ENCODE peak calls at places on chromosomes 11 and 22, in five cellular contexts. One of them, this sample, is unnamed.

GRCh38 chr11:66268953-66269906 is 791 bp downstream of the RAB1B start:
- DNase-seq in mesenchymal stem cell: peak
- DNase-seq in neuronal stem cell: no peak
- DNase-seq in H9: peak
- DNase-seq in mesendoderm: peak
- DNase-seq in this sample: peak

GRCh38 chr11:71372693-71373657 is 75.2 kb downstream of the DHCR7 start:
- DNase-seq in mesenchymal stem cell: peak
- DNase-seq in H9: no peak
- DNase-seq in neuronal stem cell: no peak
- DNase-seq in mesendoderm: peak
- DNase-seq in this sample: peak

GRCh38 chr22:45880091-45880651 is 96.8 kb downstream of the WNT7B start:
- DNase-seq in neuronal stem cell: no peak
- DNase-seq in mesendoderm: no peak
- DNase-seq in H9: peak
- DNase-seq in mesenchymal stem cell: no peak
- DNase-seq in this sample: no peak

GRCh38 chr22:33792837-33793236 is 127.4 kb downstream of the LARGE1 start:
- DNase-seq in neuronal stem cell: no peak
- DNase-seq in mesendoderm: no peak
- DNase-seq in H9: no peak
- DNase-seq in mesenchymal stem cell: peak
- DNase-seq in this sample: no peak

GRCh38 chr22:41022470-41023298 is 69.7 kb upstream of the EP300 start:
- DNase-seq in mesenchymal stem cell: peak
- DNase-seq in mesendoderm: peak
- DNase-seq in H9: peak
- DNase-seq in neuronal stem cell: peak
- DNase-seq in this sample: peak

GRCh38 chr11:124867700-124868099 is 2.5 kb downstream of the ROBO3 start:
- DNase-seq in mesenchymal stem cell: peak
- DNase-seq in neuronal stem cell: no peak
- DNase-seq in mesendoderm: peak
- DNase-seq in H9: peak
- DNase-seq in this sample: peak

GRCh38 chr11:92867913-92868619 is 101.4 kb upstream of the MTNR1B start:
- DNase-seq in mesendoderm: no peak
- DNase-seq in neuronal stem cell: no peak
- DNase-seq in mesenchymal stem cell: no peak
- DNase-seq in H9: no peak
- DNase-seq in this sample: no peak

GRCh38 chr11:14443642-14444041 is 56.0 kb downstream of the COPB1 start:
- DNase-seq in neuronal stem cell: no peak
- DNase-seq in H9: no peak
- DNase-seq in mesendoderm: no peak
- DNase-seq in mesenchymal stem cell: peak
- DNase-seq in this sample: peak

GRCh38 chr11:116283300-116283699 is 489.5 kb downstream of the BUD13 start:
- DNase-seq in neuronal stem cell: no peak
- DNase-seq in mesenchymal stem cell: no peak
- DNase-seq in H9: no peak
- DNase-seq in mesendoderm: no peak
- DNase-seq in this sample: no peak

GRCh38 chr22:31089101-31090100 is 8.3 kb downstream of the SMTN start:
- DNase-seq in mesenchymal stem cell: peak
- DNase-seq in H9: no peak
- DNase-seq in neuronal stem cell: no peak
- DNase-seq in mesendoderm: no peak
- DNase-seq in this sample: no peak

GRCh38 chr11:1570896-1571759 is 943 bp downstream of the DUSP8 start:
- DNase-seq in mesendoderm: peak
- DNase-seq in neuronal stem cell: no peak
- DNase-seq in mesenchymal stem cell: peak
- DNase-seq in H9: peak
- DNase-seq in this sample: no peak

GRCh38 chr22:19035474-19036228 is 86.6 kb downstream of the DGCR2 start:
- DNase-seq in mesenchymal stem cell: peak
- DNase-seq in neuronal stem cell: peak
- DNase-seq in mesendoderm: peak
- DNase-seq in H9: peak
- DNase-seq in this sample: no peak

GRCh38 chr11:118436639-118437045 is 350 bp downstream of the KMT2A start:
- DNase-seq in mesenchymal stem cell: peak
- DNase-seq in H9: peak
- DNase-seq in neuronal stem cell: peak
- DNase-seq in mesendoderm: peak
- DNase-seq in this sample: peak

GRCh38 chr22:48082284-48082683 is 1319.8 kb downstream of the TBC1D22A start:
- DNase-seq in mesenchymal stem cell: no peak
- DNase-seq in neuronal stem cell: no peak
- DNase-seq in mesendoderm: no peak
- DNase-seq in H9: no peak
- DNase-seq in this sample: no peak

GRCh38 chr11:91173701-91174100 is 950.9 kb upstream of the CHORDC1 start:
- DNase-seq in neuronal stem cell: no peak
- DNase-seq in H9: no peak
- DNase-seq in mesendoderm: no peak
- DNase-seq in mesenchymal stem cell: no peak
- DNase-seq in this sample: peak

GRCh38 chr11:120792306-120792705 is 231.6 kb upstream of the TBCEL start:
- DNase-seq in mesenchymal stem cell: no peak
- DNase-seq in H9: no peak
- DNase-seq in mesendoderm: no peak
- DNase-seq in neuronal stem cell: no peak
- DNase-seq in this sample: no peak

GRCh38 chr11:123702137-123702536 is 39.3 kb downstream of the ZNF202 start:
- DNase-seq in neuronal stem cell: no peak
- DNase-seq in mesendoderm: no peak
- DNase-seq in H9: no peak
- DNase-seq in mesenchymal stem cell: no peak
- DNase-seq in this sample: no peak

GRCh38 chr22:19877626-19878339 is 23.1 kb upstream of the GNB1L start:
- DNase-seq in neuronal stem cell: no peak
- DNase-seq in H9: no peak
- DNase-seq in mesendoderm: no peak
- DNase-seq in mesenchymal stem cell: peak
- DNase-seq in this sample: peak

GRCh38 chr11:128279861-128280260 is 307.5 kb downstream of the ETS1 start:
- DNase-seq in mesendoderm: no peak
- DNase-seq in neuronal stem cell: no peak
- DNase-seq in mesenchymal stem cell: peak
- DNase-seq in H9: no peak
- DNase-seq in this sample: peak

GRCh38 chr22:30694171-30694637 is 470 bp upstream of the OSBP2 start:
- DNase-seq in H9: peak
- DNase-seq in mesendoderm: peak
- DNase-seq in neuronal stem cell: peak
- DNase-seq in mesenchymal stem cell: peak
- DNase-seq in this sample: peak

DNA sequence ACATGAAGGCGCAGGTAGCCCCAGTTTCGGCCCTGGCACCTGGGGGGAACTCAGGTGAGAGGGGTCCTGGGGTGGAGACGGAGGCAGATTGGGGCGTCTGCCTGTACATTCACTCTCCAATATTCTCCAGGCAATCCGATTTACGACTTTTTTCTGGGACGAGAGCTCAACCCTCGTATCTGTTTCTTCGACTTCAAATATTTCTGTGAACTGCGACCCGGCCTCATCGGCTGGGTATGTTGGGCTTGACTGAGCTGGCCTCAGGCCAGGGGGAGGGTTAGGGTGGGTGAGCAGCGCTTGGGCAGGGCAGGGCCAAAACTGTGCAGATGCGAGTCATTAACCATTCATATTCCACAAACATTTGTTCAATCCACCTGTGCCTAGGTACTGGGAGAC is 1.7 kb downstream of the TM7SF2 start:
- DNase-seq in mesenchymal stem cell: no peak
- DNase-seq in neuronal stem cell: no peak
- DNase-seq in mesendoderm: no peak
- DNase-seq in H9: no peak
- DNase-seq in this sample: no peak
- H4K8ac ChIP-seq in mesenchymal stem cell: peak
- H4K8ac ChIP-seq in neuronal stem cell: no peak
- H4K8ac ChIP-seq in mesendoderm: no peak
- H4K8ac ChIP-seq in H9: no peak
- H4K8ac ChIP-seq in this sample: no peak

DNA sequence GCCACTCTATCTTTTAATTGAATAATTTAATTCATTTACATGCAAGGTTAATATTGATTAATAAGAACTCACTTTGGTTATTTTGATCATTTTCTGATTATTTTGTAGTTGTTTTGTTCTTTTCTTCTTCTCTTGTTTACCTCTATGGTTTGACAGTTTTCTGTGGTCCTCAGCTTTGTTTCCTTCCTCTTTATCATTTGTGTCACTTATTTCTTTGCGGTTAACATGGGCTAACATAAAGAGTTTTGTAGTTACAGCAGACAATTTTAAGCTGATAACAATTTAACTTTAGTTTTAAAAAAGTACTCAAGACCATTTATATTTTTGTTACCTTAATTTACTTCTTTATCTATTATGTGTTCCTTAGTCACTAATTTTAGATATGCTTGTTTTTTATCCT is 1032.8 kb upstream of the RAG2 start:
- DNase-seq in neuronal stem cell: no peak
- DNase-seq in H9: no peak
- DNase-seq in mesenchymal stem cell: no peak
- DNase-seq in mesendoderm: no peak
- DNase-seq in this sample: no peak
- H3K4me2 ChIP-seq in neuronal stem cell: no peak
- H3K4me2 ChIP-seq in H9: no peak
- H3K4me2 ChIP-seq in mesenchymal stem cell: no peak
- H3K4me2 ChIP-seq in mesendoderm: no peak
- H3K4me2 ChIP-seq in this sample: no peak

GRCh38 chr11:57556041-57556440 is 11.4 kb downstream of the UBE2L6 start:
- DNase-seq in neuronal stem cell: no peak
- DNase-seq in mesendoderm: no peak
- DNase-seq in mesenchymal stem cell: no peak
- DNase-seq in H9: no peak
- DNase-seq in this sample: no peak
- H4K8ac ChIP-seq in neuronal stem cell: no peak
- H4K8ac ChIP-seq in mesendoderm: no peak
- H4K8ac ChIP-seq in mesenchymal stem cell: no peak
- H4K8ac ChIP-seq in H9: peak
- H4K8ac ChIP-seq in this sample: no peak

GRCh38 chr22:36739185-36739584 is 35.6 kb upstream of the CACNG2 start:
- DNase-seq in H9: no peak
- DNase-seq in neuronal stem cell: no peak
- DNase-seq in mesendoderm: no peak
- DNase-seq in mesenchymal stem cell: no peak
- DNase-seq in this sample: no peak
- H3K4me2 ChIP-seq in H9: no peak
- H3K4me2 ChIP-seq in neuronal stem cell: no peak
- H3K4me2 ChIP-seq in mesendoderm: no peak
- H3K4me2 ChIP-seq in mesenchymal stem cell: no peak
- H3K4me2 ChIP-seq in this sample: no peak

GRCh38 chr11:111603633-111604130 is 1.4 kb downstream of the SIK2 start:
- DNase-seq in H9: no peak
- DNase-seq in neuronal stem cell: no peak
- DNase-seq in mesendoderm: no peak
- DNase-seq in mesenchymal stem cell: peak
- DNase-seq in this sample: no peak

GRCh38 chr11:111602865-111603632 is 800 bp downstream of the SIK2 start:
- DNase-seq in mesenchymal stem cell: peak
- DNase-seq in H9: no peak
- DNase-seq in neuronal stem cell: peak
- DNase-seq in mesendoderm: peak
- DNase-seq in this sample: peak

GRCh38 chr11:111601636-111601978 is 642 bp upstream of the SIK2 start:
- DNase-seq in H9: no peak
- DNase-seq in neuronal stem cell: peak
- DNase-seq in mesendoderm: no peak
- DNase-seq in mesenchymal stem cell: no peak
- DNase-seq in this sample: no peak

GRCh38 chr11:111604392-111605009 is 2.3 kb downstream of the SIK2 start:
- DNase-seq in neuronal stem cell: peak
- DNase-seq in mesenchymal stem cell: peak
- DNase-seq in mesendoderm: peak
- DNase-seq in H9: no peak
- DNase-seq in this sample: peak

GRCh38 chr11:111601979-111602864 is at the start of gene SIK2:
- DNase-seq in H9: peak
- DNase-seq in mesendoderm: peak
- DNase-seq in mesenchymal stem cell: peak
- DNase-seq in neuronal stem cell: peak
- DNase-seq in this sample: peak
- H4K8ac ChIP-seq in H9: no peak
- H4K8ac ChIP-seq in mesendoderm: no peak
- H4K8ac ChIP-seq in mesenchymal stem cell: peak
- H4K8ac ChIP-seq in neuronal stem cell: peak
- H4K8ac ChIP-seq in this sample: peak

GRCh38 chr22:38709306-38709705 is 3.6 kb downstream of the GTPBP1 start:
- DNase-seq in mesendoderm: no peak
- DNase-seq in H9: no peak
- DNase-seq in neuronal stem cell: no peak
- DNase-seq in mesenchymal stem cell: no peak
- DNase-seq in this sample: no peak
- H3K4me2 ChIP-seq in mesendoderm: no peak
- H3K4me2 ChIP-seq in H9: no peak
- H3K4me2 ChIP-seq in neuronal stem cell: no peak
- H3K4me2 ChIP-seq in mesenchymal stem cell: no peak
- H3K4me2 ChIP-seq in this sample: no peak

GRCh38 chr11:113096661-113097060 is 135.4 kb downstream of the NCAM1 start:
- DNase-seq in mesendoderm: peak
- DNase-seq in neuronal stem cell: no peak
- DNase-seq in mesenchymal stem cell: no peak
- DNase-seq in H9: no peak
- DNase-seq in this sample: no peak
- H4K8ac ChIP-seq in mesendoderm: no peak
- H4K8ac ChIP-seq in neuronal stem cell: no peak
- H4K8ac ChIP-seq in mesenchymal stem cell: no peak
- H4K8ac ChIP-seq in H9: no peak
- H4K8ac ChIP-seq in this sample: no peak